ENCODE peak calls at places on chromosomes 2 and 18, in six cellular contexts. One of them, this sample, is unnamed.

GRCh38 chr2:28445448-28446258 is 50.2 kb upstream of the PLB1 start:
- DNase-seq in adipocyte: peak
- DNase-seq in GM23338: no peak
- DNase-seq in AG04449: peak
- DNase-seq in foreskin fibroblast: peak
- DNase-seq in IMR-90: peak
- DNase-seq in this sample: peak

GRCh38 chr2:188235364-188235763 is 56.3 kb upstream of the GULP1 start:
- DNase-seq in adipocyte: no peak
- DNase-seq in GM23338: no peak
- DNase-seq in AG04449: no peak
- DNase-seq in foreskin fibroblast: no peak
- DNase-seq in IMR-90: no peak
- DNase-seq in this sample: no peak

GRCh38 chr18:8468911-8469310 is 140.3 kb upstream of the RAB12 start:
- DNase-seq in adipocyte: peak
- DNase-seq in GM23338: no peak
- DNase-seq in AG04449: no peak
- DNase-seq in foreskin fibroblast: peak
- DNase-seq in IMR-90: peak
- DNase-seq in this sample: no peak

GRCh38 chr2:227043981-227044380 is 120.0 kb downstream of the COL4A4 start:
- DNase-seq in adipocyte: no peak
- DNase-seq in GM23338: no peak
- DNase-seq in AG04449: no peak
- DNase-seq in foreskin fibroblast: peak
- DNase-seq in IMR-90: no peak
- DNase-seq in this sample: no peak

GRCh38 chr2:102233132-102233884 is 46.5 kb downstream of the IL1RL2 start:
- DNase-seq in adipocyte: no peak
- DNase-seq in GM23338: peak
- DNase-seq in AG04449: no peak
- DNase-seq in foreskin fibroblast: no peak
- DNase-seq in IMR-90: no peak
- DNase-seq in this sample: no peak

GRCh38 chr2:173056705-173057368 is 18.8 kb upstream of the MAP3K20 start:
- DNase-seq in adipocyte: no peak
- DNase-seq in GM23338: no peak
- DNase-seq in AG04449: no peak
- DNase-seq in foreskin fibroblast: no peak
- DNase-seq in IMR-90: no peak
- DNase-seq in this sample: no peak

GRCh38 chr18:70181015-70181414 is 24.5 kb downstream of the RTTN start:
- DNase-seq in adipocyte: peak
- DNase-seq in GM23338: no peak
- DNase-seq in AG04449: peak
- DNase-seq in foreskin fibroblast: peak
- DNase-seq in IMR-90: peak
- DNase-seq in this sample: peak

GRCh38 chr2:232534940-232535735 is 4.4 kb upstream of the CHRNG start:
- DNase-seq in adipocyte: no peak
- DNase-seq in GM23338: no peak
- DNase-seq in AG04449: no peak
- DNase-seq in foreskin fibroblast: no peak
- DNase-seq in IMR-90: no peak
- DNase-seq in this sample: no peak

GRCh38 chr18:57051586-57052044 is 95.3 kb upstream of the BOD1L2 start:
- DNase-seq in adipocyte: no peak
- DNase-seq in GM23338: no peak
- DNase-seq in AG04449: no peak
- DNase-seq in foreskin fibroblast: no peak
- DNase-seq in IMR-90: no peak
- DNase-seq in this sample: no peak

GRCh38 chr2:11220445-11220844 is 65.2 kb downstream of the SLC66A3 start:
- DNase-seq in adipocyte: no peak
- DNase-seq in GM23338: no peak
- DNase-seq in AG04449: no peak
- DNase-seq in foreskin fibroblast: no peak
- DNase-seq in IMR-90: no peak
- DNase-seq in this sample: no peak

GRCh38 chr2:219041252-219041651 is at the start of gene CFAP65:
- DNase-seq in adipocyte: peak
- DNase-seq in GM23338: peak
- DNase-seq in AG04449: no peak
- DNase-seq in foreskin fibroblast: peak
- DNase-seq in IMR-90: peak
- DNase-seq in this sample: peak

GRCh38 chr2:1286929-1287328 is 126.3 kb upstream of the TPO start:
- DNase-seq in adipocyte: no peak
- DNase-seq in GM23338: no peak
- DNase-seq in AG04449: no peak
- DNase-seq in foreskin fibroblast: peak
- DNase-seq in IMR-90: no peak
- DNase-seq in this sample: no peak

GRCh38 chr2:189641565-189641964 is 19.7 kb upstream of the ASNSD1 start:
- DNase-seq in adipocyte: no peak
- DNase-seq in GM23338: no peak
- DNase-seq in AG04449: no peak
- DNase-seq in foreskin fibroblast: peak
- DNase-seq in IMR-90: peak
- DNase-seq in this sample: no peak

GRCh38 chr2:212979799-212980198 is 171.6 kb downstream of the IKZF2 start:
- DNase-seq in adipocyte: no peak
- DNase-seq in GM23338: no peak
- DNase-seq in AG04449: no peak
- DNase-seq in foreskin fibroblast: no peak
- DNase-seq in IMR-90: no peak
- DNase-seq in this sample: no peak

GRCh38 chr2:134911386-134911785 is 7.2 kb upstream of the CCNT2 start:
- DNase-seq in adipocyte: no peak
- DNase-seq in GM23338: no peak
- DNase-seq in AG04449: no peak
- DNase-seq in foreskin fibroblast: no peak
- DNase-seq in IMR-90: no peak
- DNase-seq in this sample: no peak

GRCh38 chr2:53182609-53183008 is 585.0 kb upstream of the CHAC2 start:
- DNase-seq in adipocyte: no peak
- DNase-seq in GM23338: no peak
- DNase-seq in AG04449: no peak
- DNase-seq in foreskin fibroblast: no peak
- DNase-seq in IMR-90: no peak
- DNase-seq in this sample: no peak

GRCh38 chr2:159875083-159875482 is 77.1 kb upstream of the CD302 start:
- DNase-seq in adipocyte: no peak
- DNase-seq in GM23338: peak
- DNase-seq in AG04449: no peak
- DNase-seq in foreskin fibroblast: no peak
- DNase-seq in IMR-90: no peak
- DNase-seq in this sample: no peak

GRCh38 chr2:134401789-134402188 is 147.9 kb downstream of the MGAT5 start:
- DNase-seq in adipocyte: peak
- DNase-seq in GM23338: no peak
- DNase-seq in AG04449: no peak
- DNase-seq in foreskin fibroblast: peak
- DNase-seq in IMR-90: no peak
- DNase-seq in this sample: no peak

GRCh38 chr2:201872576-201872975 is 66.2 kb downstream of the CDK15 start:
- DNase-seq in adipocyte: no peak
- DNase-seq in GM23338: peak
- DNase-seq in AG04449: no peak
- DNase-seq in foreskin fibroblast: no peak
- DNase-seq in IMR-90: no peak
- DNase-seq in this sample: no peak

GRCh38 chr2:9984217-9984739 is 32.8 kb downstream of the GRHL1 start:
- DNase-seq in adipocyte: peak
- DNase-seq in GM23338: peak
- DNase-seq in AG04449: no peak
- DNase-seq in foreskin fibroblast: peak
- DNase-seq in IMR-90: peak
- DNase-seq in this sample: no peak

GRCh38 chr2:110157153-110157793 is 41.7 kb upstream of the MALL start:
- DNase-seq in adipocyte: peak
- DNase-seq in GM23338: peak
- DNase-seq in AG04449: peak
- DNase-seq in foreskin fibroblast: peak
- DNase-seq in IMR-90: peak
- DNase-seq in this sample: peak

GRCh38 chr2:204901591-204901990 is 356.3 kb downstream of the PARD3B start:
- DNase-seq in adipocyte: no peak
- DNase-seq in GM23338: no peak
- DNase-seq in AG04449: no peak
- DNase-seq in foreskin fibroblast: no peak
- DNase-seq in IMR-90: no peak
- DNase-seq in this sample: no peak

DNA sequence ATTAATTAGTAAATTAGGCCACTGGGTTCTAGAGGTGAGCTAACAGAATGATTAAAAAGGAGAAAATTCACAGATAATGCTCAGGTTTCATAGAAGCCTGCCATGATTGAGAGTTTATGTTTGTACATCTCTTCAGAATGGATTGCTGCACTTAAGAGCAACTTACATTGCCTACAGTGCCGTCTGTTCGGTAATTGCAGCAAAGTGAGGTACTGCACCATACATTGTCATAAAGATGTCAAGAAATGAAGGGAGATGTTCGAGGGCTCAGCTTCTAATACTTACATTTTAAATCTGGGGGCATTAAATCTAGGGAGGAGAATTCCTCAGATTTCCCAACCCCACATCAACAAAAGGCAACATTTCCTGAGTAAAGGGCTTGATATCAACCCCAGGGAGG is 976.2 kb upstream of the FANCL start:
- DNase-seq in adipocyte: no peak
- DNase-seq in GM23338: no peak
- DNase-seq in AG04449: no peak
- DNase-seq in foreskin fibroblast: no peak
- DNase-seq in IMR-90: no peak
- DNase-seq in this sample: no peak
- H3K4me3 ChIP-seq in adipocyte: no peak
- H3K4me3 ChIP-seq in GM23338: no peak
- H3K4me3 ChIP-seq in AG04449: no peak
- H3K4me3 ChIP-seq in foreskin fibroblast: no peak
- H3K4me3 ChIP-seq in IMR-90: no peak
- H3K4me3 ChIP-seq in this sample: no peak

GRCh38 chr2:69907216-69907615 is 7.7 kb upstream of the MXD1 start:
- DNase-seq in adipocyte: no peak
- DNase-seq in GM23338: no peak
- DNase-seq in AG04449: no peak
- DNase-seq in foreskin fibroblast: no peak
- DNase-seq in IMR-90: no peak
- DNase-seq in this sample: no peak

DNA sequence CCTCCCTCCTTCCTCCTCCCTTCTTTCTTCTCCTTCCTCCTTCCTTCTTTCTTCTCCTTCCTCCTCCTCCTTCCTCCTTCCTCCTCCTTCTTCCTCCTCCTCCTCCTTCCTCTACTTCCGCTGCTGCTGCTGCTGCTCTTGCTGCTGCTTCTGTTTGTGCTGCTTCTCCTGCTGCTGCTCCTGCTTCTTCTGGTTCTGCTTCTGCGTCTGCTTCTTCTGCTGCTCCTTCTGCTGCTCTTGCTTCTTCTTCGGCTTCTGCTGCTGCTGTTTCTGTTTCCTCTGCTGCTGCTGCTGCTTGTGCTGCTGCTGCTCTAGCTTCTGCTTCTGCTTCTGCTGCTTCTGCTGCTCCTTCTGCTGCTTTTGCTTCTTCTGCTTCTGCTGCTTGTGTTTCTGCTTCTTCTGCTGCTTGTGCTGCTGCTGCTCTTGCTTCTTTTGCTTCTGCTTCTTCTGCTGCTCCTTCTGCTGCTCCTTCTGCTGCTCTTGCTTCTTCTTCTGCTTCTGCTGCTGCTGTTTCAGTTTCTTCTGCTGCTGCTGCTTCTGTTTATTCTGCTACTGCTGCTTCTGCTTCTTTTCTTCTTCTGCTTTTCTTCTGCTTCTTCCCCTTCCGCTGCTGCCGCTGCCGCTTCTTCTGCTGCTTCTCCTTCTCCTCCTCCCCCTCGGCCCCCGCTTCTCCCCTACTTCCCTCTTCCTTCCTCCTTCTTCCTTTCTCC is 8.6 kb downstream of the SNRNP27 start:
- DNase-seq in adipocyte: no peak
- DNase-seq in GM23338: no peak
- DNase-seq in AG04449: no peak
- DNase-seq in foreskin fibroblast: no peak
- DNase-seq in IMR-90: no peak
- DNase-seq in this sample: no peak
- H3K4me3 ChIP-seq in adipocyte: no peak
- H3K4me3 ChIP-seq in GM23338: no peak
- H3K4me3 ChIP-seq in AG04449: no peak
- H3K4me3 ChIP-seq in foreskin fibroblast: no peak
- H3K4me3 ChIP-seq in IMR-90: no peak
- H3K4me3 ChIP-seq in this sample: no peak

GRCh38 chr18:45688113-45688512 is 35.9 kb upstream of the SLC14A1 start:
- DNase-seq in adipocyte: no peak
- DNase-seq in GM23338: no peak
- DNase-seq in AG04449: no peak
- DNase-seq in foreskin fibroblast: peak
- DNase-seq in IMR-90: peak
- DNase-seq in this sample: no peak
- H3K4me3 ChIP-seq in adipocyte: no peak
- H3K4me3 ChIP-seq in GM23338: no peak
- H3K4me3 ChIP-seq in AG04449: no peak
- H3K4me3 ChIP-seq in foreskin fibroblast: no peak
- H3K4me3 ChIP-seq in IMR-90: no peak
- H3K4me3 ChIP-seq in this sample: no peak

GRCh38 chr2:32925283-32925682 is 21.5 kb upstream of the LTBP1 start:
- DNase-seq in adipocyte: no peak
- DNase-seq in GM23338: no peak
- DNase-seq in AG04449: no peak
- DNase-seq in foreskin fibroblast: no peak
- DNase-seq in IMR-90: no peak
- DNase-seq in this sample: no peak

GRCh38 chr2:32918774-32919173 is 28.0 kb upstream of the LTBP1 start:
- DNase-seq in adipocyte: peak
- DNase-seq in GM23338: no peak
- DNase-seq in AG04449: no peak
- DNase-seq in foreskin fibroblast: no peak
- DNase-seq in IMR-90: no peak
- DNase-seq in this sample: no peak

GRCh38 chr2:32926708-32927084 is 20.1 kb upstream of the LTBP1 start:
- DNase-seq in adipocyte: no peak
- DNase-seq in GM23338: peak
- DNase-seq in AG04449: no peak
- DNase-seq in foreskin fibroblast: peak
- DNase-seq in IMR-90: peak
- DNase-seq in this sample: peak

GRCh38 chr2:32925976-32926707 is 20.6 kb upstream of the LTBP1 start:
- DNase-seq in adipocyte: no peak
- DNase-seq in GM23338: no peak
- DNase-seq in AG04449: no peak
- DNase-seq in foreskin fibroblast: no peak
- DNase-seq in IMR-90: no peak
- DNase-seq in this sample: no peak

DNA sequence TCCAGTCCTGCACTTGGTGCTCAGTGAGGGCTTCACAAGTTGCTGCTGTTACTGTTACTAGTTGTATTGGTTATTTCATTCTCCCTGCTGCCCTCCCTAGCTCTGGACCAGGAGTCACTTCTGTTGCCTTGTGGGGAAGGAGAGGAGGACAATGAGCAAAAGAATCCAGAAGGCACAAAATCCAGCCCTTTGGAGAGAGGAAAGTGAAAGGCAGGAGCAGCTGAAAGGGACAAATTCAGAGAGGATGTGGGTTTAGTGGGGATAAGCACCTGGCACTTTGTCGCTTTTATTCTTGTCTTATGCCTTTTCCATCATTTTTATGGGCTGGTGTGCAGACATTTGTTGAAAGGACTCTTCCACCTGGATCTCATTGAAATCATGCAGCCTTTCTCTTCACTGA is 24.3 kb upstream of the LTBP1 start:
- DNase-seq in adipocyte: no peak
- DNase-seq in GM23338: no peak
- DNase-seq in AG04449: no peak
- DNase-seq in foreskin fibroblast: no peak
- DNase-seq in IMR-90: no peak
- DNase-seq in this sample: no peak
- H3K4me3 ChIP-seq in adipocyte: no peak
- H3K4me3 ChIP-seq in GM23338: no peak
- H3K4me3 ChIP-seq in AG04449: no peak
- H3K4me3 ChIP-seq in foreskin fibroblast: no peak
- H3K4me3 ChIP-seq in IMR-90: no peak
- H3K4me3 ChIP-seq in this sample: no peak

This sample was measured in skeletal muscle cell.